ENCODE peak calls at places on chromosomes 12 and 14, in nine cellular contexts. One of them, this sample, is unnamed. For H3K4me1, the result is how much of the 10 kb centered on the place peaks cover.

GRCh38 chr12:114395755-114396152 is 10.2 kb downstream of the TBX5 start:
- DNase-seq in left ventricle myocardium inferior: no peak
- DNase-seq in lung: no peak
- DNase-seq in A549: no peak
- DNase-seq in ovary: no peak
- DNase-seq in GM23338: peak
- DNase-seq in Peyer's patch: no peak
- DNase-seq in IMR-90: peak
- DNase-seq in lower lobe of right lung: no peak
- DNase-seq in this sample: no peak

GRCh38 chr14:50605776-50606175 is 45.8 kb downstream of the ATL1 start:
- DNase-seq in GM23338: no peak
- DNase-seq in left ventricle myocardium inferior: no peak
- DNase-seq in Peyer's patch: no peak
- DNase-seq in lower lobe of right lung: no peak
- DNase-seq in ovary: no peak
- DNase-seq in IMR-90: peak
- DNase-seq in A549: no peak
- DNase-seq in lung: no peak
- DNase-seq in this sample: no peak

GRCh38 chr14:75650253-75651058 is 10.2 kb downstream of the ERG28 start:
- DNase-seq in lower lobe of right lung: no peak
- DNase-seq in GM23338: no peak
- DNase-seq in A549: no peak
- DNase-seq in ovary: no peak
- DNase-seq in left ventricle myocardium inferior: no peak
- DNase-seq in IMR-90: no peak
- DNase-seq in Peyer's patch: no peak
- DNase-seq in lung: no peak
- DNase-seq in this sample: no peak

GRCh38 chr12:131421506-131422184 is 289.2 kb upstream of the SFSWAP start:
- DNase-seq in A549: no peak
- DNase-seq in ovary: peak
- DNase-seq in IMR-90: no peak
- DNase-seq in GM23338: no peak
- DNase-seq in Peyer's patch: no peak
- DNase-seq in lower lobe of right lung: no peak
- DNase-seq in left ventricle myocardium inferior: no peak
- DNase-seq in lung: no peak
- DNase-seq in this sample: no peak

GRCh38 chr14:96086032-96086431 is 46.9 kb downstream of the C14orf132 start:
- DNase-seq in IMR-90: peak
- DNase-seq in lung: no peak
- DNase-seq in A549: peak
- DNase-seq in ovary: no peak
- DNase-seq in GM23338: no peak
- DNase-seq in Peyer's patch: no peak
- DNase-seq in left ventricle myocardium inferior: no peak
- DNase-seq in lower lobe of right lung: no peak
- DNase-seq in this sample: no peak

GRCh38 chr12:9651265-9651729 is 18.2 kb upstream of the CLEC2D start:
- DNase-seq in IMR-90: peak
- DNase-seq in GM23338: no peak
- DNase-seq in Peyer's patch: no peak
- DNase-seq in lung: no peak
- DNase-seq in ovary: no peak
- DNase-seq in A549: no peak
- DNase-seq in lower lobe of right lung: no peak
- DNase-seq in left ventricle myocardium inferior: no peak
- DNase-seq in this sample: no peak

GRCh38 chr14:59422069-59422881 is 42.9 kb downstream of the GPR135 start:
- DNase-seq in GM23338: peak
- DNase-seq in lower lobe of right lung: no peak
- DNase-seq in IMR-90: no peak
- DNase-seq in Peyer's patch: no peak
- DNase-seq in lung: no peak
- DNase-seq in ovary: no peak
- DNase-seq in A549: no peak
- DNase-seq in left ventricle myocardium inferior: no peak
- DNase-seq in this sample: no peak

GRCh38 chr14:56194062-56194461 is 75.9 kb downstream of the PELI2 start:
- DNase-seq in GM23338: no peak
- DNase-seq in Peyer's patch: no peak
- DNase-seq in left ventricle myocardium inferior: no peak
- DNase-seq in lung: no peak
- DNase-seq in ovary: no peak
- DNase-seq in A549: no peak
- DNase-seq in IMR-90: no peak
- DNase-seq in lower lobe of right lung: no peak
- DNase-seq in this sample: no peak

GRCh38 chr14:67413806-67414769 is 2.1 kb upstream of the PLEK2 start:
- DNase-seq in GM23338: no peak
- DNase-seq in lung: no peak
- DNase-seq in Peyer's patch: no peak
- DNase-seq in ovary: no peak
- DNase-seq in IMR-90: peak
- DNase-seq in lower lobe of right lung: no peak
- DNase-seq in A549: peak
- DNase-seq in left ventricle myocardium inferior: no peak
- DNase-seq in this sample: no peak

GRCh38 chr12:124520896-124521295 is 46.5 kb downstream of the NCOR2 start:
- DNase-seq in Peyer's patch: no peak
- DNase-seq in GM23338: no peak
- DNase-seq in A549: no peak
- DNase-seq in lung: no peak
- DNase-seq in IMR-90: no peak
- DNase-seq in ovary: no peak
- DNase-seq in lower lobe of right lung: no peak
- DNase-seq in left ventricle myocardium inferior: no peak
- DNase-seq in this sample: no peak

GRCh38 chr12:102958073-102958829 is 777 bp downstream of the ASCL1 start:
- DNase-seq in left ventricle myocardium inferior: no peak
- DNase-seq in A549: peak
- DNase-seq in IMR-90: peak
- DNase-seq in lower lobe of right lung: no peak
- DNase-seq in GM23338: peak
- DNase-seq in ovary: no peak
- DNase-seq in Peyer's patch: no peak
- DNase-seq in lung: no peak
- DNase-seq in this sample: no peak

GRCh38 chr14:61476737-61477410 is 155.5 kb downstream of the PRKCH start:
- DNase-seq in GM23338: no peak
- DNase-seq in A549: peak
- DNase-seq in IMR-90: peak
- DNase-seq in lower lobe of right lung: no peak
- DNase-seq in left ventricle myocardium inferior: no peak
- DNase-seq in ovary: no peak
- DNase-seq in Peyer's patch: no peak
- DNase-seq in lung: peak
- DNase-seq in this sample: no peak

GRCh38 chr12:109716512-109717389 is 3.1 kb downstream of the FAM222A start:
- DNase-seq in IMR-90: peak
- DNase-seq in lung: no peak
- DNase-seq in Peyer's patch: no peak
- DNase-seq in GM23338: no peak
- DNase-seq in ovary: peak
- DNase-seq in left ventricle myocardium inferior: peak
- DNase-seq in lower lobe of right lung: no peak
- DNase-seq in A549: no peak
- DNase-seq in this sample: peak

GRCh38 chr12:26198742-26199141 is 3.4 kb downstream of the SSPN start:
- DNase-seq in lung: no peak
- DNase-seq in left ventricle myocardium inferior: peak
- DNase-seq in Peyer's patch: no peak
- DNase-seq in ovary: no peak
- DNase-seq in A549: no peak
- DNase-seq in IMR-90: peak
- DNase-seq in lower lobe of right lung: no peak
- DNase-seq in GM23338: no peak
- DNase-seq in this sample: no peak

DNA sequence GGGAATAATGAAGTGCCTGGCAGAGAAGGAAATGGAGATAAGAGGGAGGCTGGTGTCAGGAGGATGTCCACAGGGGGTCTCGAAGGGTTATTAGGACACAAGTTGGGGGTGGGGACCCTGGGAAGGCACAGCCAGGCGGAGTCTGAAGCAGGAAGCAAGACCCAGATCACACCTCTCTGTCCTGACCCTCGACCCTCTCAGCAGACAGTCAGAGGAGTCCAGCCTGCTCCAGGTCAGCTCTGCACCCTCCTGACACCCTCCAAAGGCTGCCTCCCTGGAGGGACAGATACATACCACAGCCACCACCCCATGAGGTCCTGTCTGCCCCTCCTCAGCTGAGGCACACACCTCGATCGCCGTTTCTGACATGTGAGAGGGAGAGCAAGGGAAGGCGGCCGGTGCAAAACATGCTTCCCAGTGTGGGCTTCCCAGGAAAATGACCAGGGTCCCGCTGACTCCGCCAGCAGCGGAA is 9.0 kb downstream of the BCL11B start:
- DNase-seq in GM23338: peak
- DNase-seq in left ventricle myocardium inferior: no peak
- DNase-seq in A549: no peak
- DNase-seq in lung: no peak
- DNase-seq in lower lobe of right lung: no peak
- DNase-seq in Peyer's patch: no peak
- DNase-seq in ovary: no peak
- DNase-seq in IMR-90: no peak
- DNase-seq in this sample: no peak
- H3K4me3 ChIP-seq in GM23338: peak
- H3K4me3 ChIP-seq in left ventricle myocardium inferior: no peak
- H3K4me3 ChIP-seq in A549: no peak
- H3K4me3 ChIP-seq in lung: no peak
- H3K4me3 ChIP-seq in lower lobe of right lung: no peak
- H3K4me3 ChIP-seq in Peyer's patch: no peak
- H3K4me3 ChIP-seq in ovary: no peak
- H3K4me3 ChIP-seq in IMR-90: no peak
- H3K4me3 ChIP-seq in this sample: no peak

DNA sequence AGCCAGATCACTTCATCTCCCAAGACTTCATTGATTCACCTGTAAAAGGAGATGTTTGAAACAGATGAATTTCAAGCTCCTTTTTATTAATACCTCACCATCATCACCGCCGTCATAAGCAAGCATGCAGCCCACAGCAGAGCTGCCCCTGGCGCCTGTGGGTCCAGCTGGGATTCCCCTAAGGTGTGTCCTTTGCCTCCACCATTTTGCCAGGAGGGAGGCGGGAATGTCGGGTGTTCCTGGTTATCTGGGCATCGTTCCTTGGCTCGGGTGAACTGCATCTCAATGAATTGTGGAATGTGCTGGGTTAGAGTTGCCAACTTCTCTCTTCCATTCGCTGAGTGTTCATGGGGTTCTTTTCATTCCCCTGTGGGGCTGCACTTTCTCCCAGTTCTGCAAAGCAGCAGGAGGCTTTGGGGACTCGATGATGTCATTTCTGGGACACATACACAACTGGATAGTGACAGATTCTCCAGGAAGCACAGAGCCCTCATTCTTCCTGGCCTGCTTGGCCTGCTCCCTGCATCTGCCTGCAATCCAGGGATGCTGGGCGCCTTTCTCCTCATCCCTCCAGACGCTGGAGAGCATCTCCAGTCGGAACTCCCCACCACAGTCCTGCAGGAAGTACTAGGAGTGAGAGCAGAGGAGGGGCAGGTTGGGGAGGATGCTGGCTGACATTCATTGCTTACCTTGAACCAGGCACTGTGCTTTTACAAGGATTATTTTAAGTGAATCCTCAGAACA is 10.1 kb downstream of the CCND2 start:
- DNase-seq in ovary: no peak
- DNase-seq in lung: no peak
- DNase-seq in A549: no peak
- DNase-seq in GM23338: no peak
- DNase-seq in IMR-90: no peak
- DNase-seq in left ventricle myocardium inferior: no peak
- DNase-seq in lower lobe of right lung: no peak
- DNase-seq in Peyer's patch: no peak
- DNase-seq in this sample: no peak
- H3K4me1 ChIP-seq in ovary: under half
- H3K4me1 ChIP-seq in lung: under half
- H3K4me1 ChIP-seq in A549: under half
- H3K4me1 ChIP-seq in GM23338: under half
- H3K4me1 ChIP-seq in IMR-90: under half
- H3K4me1 ChIP-seq in left ventricle myocardium inferior: half or more
- H3K4me1 ChIP-seq in lower lobe of right lung: under half
- H3K4me1 ChIP-seq in Peyer's patch: under half
- H3K4me1 ChIP-seq in this sample: under half

GRCh38 chr12:71242511-71242910 is 84.7 kb upstream of the TSPAN8 start:
- DNase-seq in ovary: no peak
- DNase-seq in lower lobe of right lung: no peak
- DNase-seq in left ventricle myocardium inferior: no peak
- DNase-seq in Peyer's patch: no peak
- DNase-seq in GM23338: no peak
- DNase-seq in lung: no peak
- DNase-seq in A549: no peak
- DNase-seq in IMR-90: no peak
- DNase-seq in this sample: no peak
- H3K4me3 ChIP-seq in ovary: no peak
- H3K4me3 ChIP-seq in lower lobe of right lung: no peak
- H3K4me3 ChIP-seq in left ventricle myocardium inferior: no peak
- H3K4me3 ChIP-seq in Peyer's patch: no peak
- H3K4me3 ChIP-seq in GM23338: no peak
- H3K4me3 ChIP-seq in lung: no peak
- H3K4me3 ChIP-seq in A549: no peak
- H3K4me3 ChIP-seq in IMR-90: no peak
- H3K4me3 ChIP-seq in this sample: no peak

GRCh38 chr12:65949009-65949623 is 124.8 kb downstream of the HMGA2 start:
- DNase-seq in A549: no peak
- DNase-seq in left ventricle myocardium inferior: no peak
- DNase-seq in ovary: no peak
- DNase-seq in Peyer's patch: no peak
- DNase-seq in IMR-90: no peak
- DNase-seq in lower lobe of right lung: no peak
- DNase-seq in lung: no peak
- DNase-seq in GM23338: no peak
- DNase-seq in this sample: no peak

GRCh38 chr12:65953621-65954020 is 129.3 kb downstream of the HMGA2 start:
- DNase-seq in lung: no peak
- DNase-seq in GM23338: no peak
- DNase-seq in A549: no peak
- DNase-seq in Peyer's patch: no peak
- DNase-seq in ovary: no peak
- DNase-seq in left ventricle myocardium inferior: no peak
- DNase-seq in lower lobe of right lung: no peak
- DNase-seq in IMR-90: peak
- DNase-seq in this sample: no peak

GRCh38 chr12:65949986-65950385 is 125.7 kb downstream of the HMGA2 start:
- DNase-seq in left ventricle myocardium inferior: no peak
- DNase-seq in IMR-90: no peak
- DNase-seq in A549: no peak
- DNase-seq in ovary: no peak
- DNase-seq in lung: no peak
- DNase-seq in GM23338: no peak
- DNase-seq in Peyer's patch: no peak
- DNase-seq in lower lobe of right lung: no peak
- DNase-seq in this sample: no peak

GRCh38 chr12:65952737-65953209 is 128.5 kb downstream of the HMGA2 start:
- DNase-seq in GM23338: no peak
- DNase-seq in lower lobe of right lung: no peak
- DNase-seq in Peyer's patch: no peak
- DNase-seq in left ventricle myocardium inferior: no peak
- DNase-seq in IMR-90: peak
- DNase-seq in lung: no peak
- DNase-seq in A549: peak
- DNase-seq in ovary: no peak
- DNase-seq in this sample: no peak

GRCh38 chr12:65951697-65952096 is 127.4 kb downstream of the HMGA2 start:
- DNase-seq in GM23338: no peak
- DNase-seq in lung: no peak
- DNase-seq in A549: no peak
- DNase-seq in Peyer's patch: no peak
- DNase-seq in IMR-90: no peak
- DNase-seq in left ventricle myocardium inferior: no peak
- DNase-seq in ovary: no peak
- DNase-seq in lower lobe of right lung: no peak
- DNase-seq in this sample: no peak
- H3K4me1 ChIP-seq in GM23338: under half
- H3K4me1 ChIP-seq in lung: under half
- H3K4me1 ChIP-seq in A549: under half
- H3K4me1 ChIP-seq in Peyer's patch: under half
- H3K4me1 ChIP-seq in IMR-90: under half
- H3K4me1 ChIP-seq in left ventricle myocardium inferior: under half
- H3K4me1 ChIP-seq in ovary: under half
- H3K4me1 ChIP-seq in lower lobe of right lung: under half
- H3K4me1 ChIP-seq in this sample: under half